ENCODE peak calls at places on chromosomes 6 and 20, in eight cellular contexts. One of them, this sample, is unnamed.

GRCh38 chr6:90399970-90400369 is 103.3 kb upstream of the BACH2 start:
- DNase-seq in GM13976: no peak
- DNase-seq in HCT116: no peak
- DNase-seq in body of pancreas: no peak
- DNase-seq in PC-3: no peak
- DNase-seq in AG04450: no peak
- DNase-seq in astrocyte: no peak
- DNase-seq in breast epithelium: no peak
- DNase-seq in this sample: no peak

GRCh38 chr6:100892116-100892515 is 11.0 kb upstream of the ASCC3 start:
- DNase-seq in GM13976: no peak
- DNase-seq in HCT116: no peak
- DNase-seq in body of pancreas: no peak
- DNase-seq in PC-3: no peak
- DNase-seq in AG04450: no peak
- DNase-seq in astrocyte: no peak
- DNase-seq in breast epithelium: no peak
- DNase-seq in this sample: no peak

GRCh38 chr6:43772571-43773049 is 2.6 kb downstream of the VEGFA start:
- DNase-seq in GM13976: no peak
- DNase-seq in HCT116: no peak
- DNase-seq in body of pancreas: peak; percentile 66
- DNase-seq in PC-3: no peak
- DNase-seq in AG04450: no peak
- DNase-seq in astrocyte: no peak
- DNase-seq in breast epithelium: no peak
- DNase-seq in this sample: no peak

GRCh38 chr20:56359212-56360132 is 698 bp downstream of the FAM210B start:
- DNase-seq in GM13976: peak; percentile 47
- DNase-seq in HCT116: no peak
- DNase-seq in body of pancreas: peak; percentile 56
- DNase-seq in PC-3: peak; percentile 78
- DNase-seq in AG04450: peak; percentile 26
- DNase-seq in astrocyte: peak; percentile 73
- DNase-seq in breast epithelium: peak; percentile 80
- DNase-seq in this sample: no peak

GRCh38 chr6:155327326-155328073 is 13.2 kb upstream of the TFB1M start:
- DNase-seq in GM13976: peak; percentile 40
- DNase-seq in HCT116: peak; percentile 55
- DNase-seq in body of pancreas: peak; percentile 66
- DNase-seq in PC-3: peak; percentile 65
- DNase-seq in AG04450: peak; percentile 56
- DNase-seq in astrocyte: peak; percentile 39
- DNase-seq in breast epithelium: peak; percentile 27
- DNase-seq in this sample: peak; percentile 20

GRCh38 chr20:23446505-23446904 is 6.2 kb downstream of the CST11 start:
- DNase-seq in GM13976: peak; percentile 74
- DNase-seq in HCT116: peak; percentile 35
- DNase-seq in body of pancreas: peak; percentile 36
- DNase-seq in PC-3: peak; percentile 60
- DNase-seq in AG04450: no peak
- DNase-seq in astrocyte: peak; percentile 43
- DNase-seq in breast epithelium: no peak
- DNase-seq in this sample: peak; percentile 61

GRCh38 chr20:49435639-49436038 is 46.8 kb downstream of the KCNB1 start:
- DNase-seq in GM13976: no peak
- DNase-seq in HCT116: no peak
- DNase-seq in body of pancreas: no peak
- DNase-seq in PC-3: peak; percentile 53
- DNase-seq in AG04450: no peak
- DNase-seq in astrocyte: no peak
- DNase-seq in breast epithelium: no peak
- DNase-seq in this sample: no peak

GRCh38 chr6:47456536-47456975 is 21.0 kb upstream of the CD2AP start:
- DNase-seq in GM13976: no peak
- DNase-seq in HCT116: no peak
- DNase-seq in body of pancreas: no peak
- DNase-seq in PC-3: no peak
- DNase-seq in AG04450: no peak
- DNase-seq in astrocyte: no peak
- DNase-seq in breast epithelium: no peak
- DNase-seq in this sample: no peak

GRCh38 chr20:1397710-1398109 is 4.9 kb upstream of the FKBP1A start:
- DNase-seq in GM13976: no peak
- DNase-seq in HCT116: no peak
- DNase-seq in body of pancreas: no peak
- DNase-seq in PC-3: no peak
- DNase-seq in AG04450: no peak
- DNase-seq in astrocyte: no peak
- DNase-seq in breast epithelium: no peak
- DNase-seq in this sample: no peak

GRCh38 chr6:40352527-40353170 is 234.5 kb downstream of the LRFN2 start:
- DNase-seq in GM13976: no peak
- DNase-seq in HCT116: no peak
- DNase-seq in body of pancreas: no peak
- DNase-seq in PC-3: no peak
- DNase-seq in AG04450: no peak
- DNase-seq in astrocyte: no peak
- DNase-seq in breast epithelium: no peak
- DNase-seq in this sample: no peak

GRCh38 chr6:144362042-144363018 is 77.2 kb downstream of the UTRN start:
- DNase-seq in GM13976: no peak
- DNase-seq in HCT116: no peak
- DNase-seq in body of pancreas: peak; percentile 36
- DNase-seq in PC-3: no peak
- DNase-seq in AG04450: no peak
- DNase-seq in astrocyte: peak; percentile 31
- DNase-seq in breast epithelium: no peak
- DNase-seq in this sample: no peak

GRCh38 chr6:56026461-56027180 is 151.2 kb upstream of the BMP5 start:
- DNase-seq in GM13976: no peak
- DNase-seq in HCT116: no peak
- DNase-seq in body of pancreas: no peak
- DNase-seq in PC-3: peak; percentile 20
- DNase-seq in AG04450: no peak
- DNase-seq in astrocyte: no peak
- DNase-seq in breast epithelium: no peak
- DNase-seq in this sample: no peak

GRCh38 chr6:164208371-164208770 is 793.9 kb downstream of the QKI start:
- DNase-seq in GM13976: no peak
- DNase-seq in HCT116: no peak
- DNase-seq in body of pancreas: no peak
- DNase-seq in PC-3: no peak
- DNase-seq in AG04450: no peak
- DNase-seq in astrocyte: peak; percentile 44
- DNase-seq in breast epithelium: no peak
- DNase-seq in this sample: no peak

GRCh38 chr6:132548746-132549463 is 3.6 kb upstream of the TAAR8 start:
- DNase-seq in GM13976: no peak
- DNase-seq in HCT116: no peak
- DNase-seq in body of pancreas: no peak
- DNase-seq in PC-3: no peak
- DNase-seq in AG04450: no peak
- DNase-seq in astrocyte: no peak
- DNase-seq in breast epithelium: no peak
- DNase-seq in this sample: no peak

GRCh38 chr6:144581807-144582537 is 296.8 kb downstream of the UTRN start:
- DNase-seq in GM13976: peak; percentile 20
- DNase-seq in HCT116: peak; percentile 27
- DNase-seq in body of pancreas: no peak
- DNase-seq in PC-3: peak; percentile 43
- DNase-seq in AG04450: no peak
- DNase-seq in astrocyte: no peak
- DNase-seq in breast epithelium: no peak
- DNase-seq in this sample: peak; percentile 5

GRCh38 chr6:138512615-138513014 is 13.3 kb upstream of the NHSL1 start:
- DNase-seq in GM13976: no peak
- DNase-seq in HCT116: no peak
- DNase-seq in body of pancreas: no peak
- DNase-seq in PC-3: no peak
- DNase-seq in AG04450: no peak
- DNase-seq in astrocyte: no peak
- DNase-seq in breast epithelium: no peak
- DNase-seq in this sample: no peak

GRCh38 chr6:152948150-152948768 is 34.6 kb downstream of the FBXO5 start:
- DNase-seq in GM13976: peak; percentile 49
- DNase-seq in HCT116: peak; percentile 49
- DNase-seq in body of pancreas: no peak
- DNase-seq in PC-3: peak; percentile 66
- DNase-seq in AG04450: peak; percentile 3
- DNase-seq in astrocyte: peak; percentile 8
- DNase-seq in breast epithelium: no peak
- DNase-seq in this sample: peak; percentile 34

GRCh38 chr20:58981564-58982364 is 708 bp downstream of the NELFCD start:
- DNase-seq in GM13976: peak; percentile 49
- DNase-seq in HCT116: no peak
- DNase-seq in body of pancreas: no peak
- DNase-seq in PC-3: peak; percentile 36
- DNase-seq in AG04450: no peak
- DNase-seq in astrocyte: peak; percentile 11
- DNase-seq in breast epithelium: no peak
- DNase-seq in this sample: no peak

GRCh38 chr20:6533828-6534388 is 233.6 kb upstream of the BMP2 start:
- DNase-seq in GM13976: no peak
- DNase-seq in HCT116: no peak
- DNase-seq in body of pancreas: no peak
- DNase-seq in PC-3: peak; percentile 35
- DNase-seq in AG04450: peak; percentile 80
- DNase-seq in astrocyte: peak; percentile 99
- DNase-seq in breast epithelium: no peak
- DNase-seq in this sample: no peak

GRCh38 chr6:149683256-149683860 is 34.5 kb downstream of the LATS1 start:
- DNase-seq in GM13976: no peak
- DNase-seq in HCT116: no peak
- DNase-seq in body of pancreas: no peak
- DNase-seq in PC-3: no peak
- DNase-seq in AG04450: no peak
- DNase-seq in astrocyte: no peak
- DNase-seq in breast epithelium: no peak
- DNase-seq in this sample: no peak

DNA sequence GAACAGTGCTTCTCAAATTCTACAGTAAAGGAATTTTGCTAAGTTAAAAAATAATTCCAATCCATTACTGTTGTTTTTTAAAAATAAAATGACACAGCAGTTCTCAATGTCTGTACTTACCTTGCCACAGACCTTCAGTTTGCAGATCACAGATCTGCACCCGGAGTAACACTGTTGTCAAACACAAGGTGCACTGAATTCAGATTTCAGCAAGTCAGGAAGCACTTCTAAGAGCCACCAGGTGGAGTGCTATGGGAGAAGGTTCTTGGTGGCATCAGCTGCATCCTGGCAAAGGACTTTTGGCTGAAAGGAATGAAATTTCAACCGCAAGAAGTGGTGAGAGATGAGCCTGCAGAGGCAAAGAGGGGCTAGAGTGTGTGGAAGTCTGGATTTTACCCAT is 17.4 kb downstream of the RSPH4A start:
- DNase-seq in GM13976: no peak
- DNase-seq in HCT116: no peak
- DNase-seq in body of pancreas: peak; percentile 40
- DNase-seq in PC-3: peak; percentile 30
- DNase-seq in AG04450: no peak
- DNase-seq in astrocyte: no peak
- DNase-seq in breast epithelium: no peak
- DNase-seq in this sample: no peak
- TF ChIP-seq CTCF in GM13976: peak; percentile 14
- TF ChIP-seq CTCF in HCT116: peak; percentile 54
- TF ChIP-seq CTCF in body of pancreas: peak; percentile 22
- TF ChIP-seq CTCF in PC-3: peak; percentile 50
- TF ChIP-seq CTCF in AG04450: peak; percentile 21
- TF ChIP-seq CTCF in astrocyte: peak; percentile 13
- TF ChIP-seq CTCF in breast epithelium: no peak
- TF ChIP-seq CTCF in this sample: peak; percentile 36

GRCh38 chr6:85364354-85364753 is 85.5 kb upstream of the NT5E start:
- DNase-seq in GM13976: no peak
- DNase-seq in HCT116: peak; percentile 69
- DNase-seq in body of pancreas: no peak
- DNase-seq in PC-3: peak; percentile 89
- DNase-seq in AG04450: no peak
- DNase-seq in astrocyte: peak; percentile 62
- DNase-seq in breast epithelium: no peak
- DNase-seq in this sample: no peak
- TF ChIP-seq CTCF in GM13976: no peak
- TF ChIP-seq CTCF in HCT116: no peak
- TF ChIP-seq CTCF in body of pancreas: no peak
- TF ChIP-seq CTCF in PC-3: no peak
- TF ChIP-seq CTCF in AG04450: no peak
- TF ChIP-seq CTCF in astrocyte: no peak
- TF ChIP-seq CTCF in breast epithelium: no peak
- TF ChIP-seq CTCF in this sample: no peak

DNA sequence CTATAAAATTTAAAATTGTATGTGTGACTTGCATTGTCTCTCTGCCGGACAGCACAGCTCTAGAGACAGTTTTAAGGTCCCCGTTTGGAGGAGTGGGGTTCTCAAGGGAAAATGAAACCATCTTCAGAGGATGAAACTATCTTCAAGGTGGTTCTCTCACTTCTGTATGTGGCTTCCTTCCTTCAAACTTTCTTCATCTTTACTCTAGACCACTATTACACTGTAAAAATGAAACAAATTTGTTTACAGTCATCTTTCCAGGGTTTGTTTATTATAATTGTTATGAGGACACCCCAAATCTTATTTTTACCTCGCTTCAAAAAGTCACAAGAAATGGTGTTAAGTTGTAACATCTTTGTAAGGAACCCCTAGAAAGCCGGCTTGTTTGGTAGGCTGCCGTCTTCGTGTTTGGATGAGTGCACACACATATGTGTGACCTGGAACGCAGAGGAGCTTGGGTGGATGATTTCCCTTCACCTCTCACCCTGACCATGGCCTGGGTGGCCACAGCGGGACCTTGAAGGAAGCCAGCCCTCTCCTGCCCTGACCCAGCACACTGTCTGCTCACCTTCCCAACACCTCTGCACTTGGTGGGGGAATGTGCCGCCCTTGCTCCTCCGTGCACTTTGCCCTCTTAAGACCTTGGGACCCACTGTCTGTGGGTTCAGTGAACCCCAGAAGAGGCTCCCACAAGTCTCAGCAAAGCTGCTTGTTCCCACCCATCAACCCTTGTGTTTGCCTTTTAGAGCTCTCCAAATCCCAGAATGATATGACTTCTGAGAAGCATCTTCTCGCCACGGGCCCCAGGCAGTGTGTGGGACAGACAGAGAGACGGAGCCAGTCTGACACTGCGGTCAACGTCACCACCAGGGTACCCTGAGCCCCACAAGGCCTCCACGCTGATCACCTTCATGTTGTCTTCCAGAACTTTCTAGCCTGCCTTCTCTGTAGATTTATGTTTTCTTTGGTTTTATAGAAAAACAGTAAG is 67.8 kb downstream of the SYTL3 start:
- DNase-seq in GM13976: peak; percentile 74
- DNase-seq in HCT116: no peak
- DNase-seq in body of pancreas: no peak
- DNase-seq in PC-3: no peak
- DNase-seq in AG04450: no peak
- DNase-seq in astrocyte: no peak
- DNase-seq in breast epithelium: no peak
- DNase-seq in this sample: peak; percentile 68
- TF ChIP-seq CTCF in GM13976: no peak
- TF ChIP-seq CTCF in HCT116: no peak
- TF ChIP-seq CTCF in body of pancreas: no peak
- TF ChIP-seq CTCF in PC-3: no peak
- TF ChIP-seq CTCF in AG04450: no peak
- TF ChIP-seq CTCF in astrocyte: no peak
- TF ChIP-seq CTCF in breast epithelium: no peak
- TF ChIP-seq CTCF in this sample: no peak

GRCh38 chr6:169487579-169488205 is 214.1 kb downstream of the WDR27 start:
- DNase-seq in GM13976: no peak
- DNase-seq in HCT116: no peak
- DNase-seq in body of pancreas: no peak
- DNase-seq in PC-3: peak; percentile 4
- DNase-seq in AG04450: no peak
- DNase-seq in astrocyte: peak; percentile 26
- DNase-seq in breast epithelium: no peak
- DNase-seq in this sample: no peak
- TF ChIP-seq CTCF in GM13976: no peak
- TF ChIP-seq CTCF in HCT116: no peak
- TF ChIP-seq CTCF in body of pancreas: no peak
- TF ChIP-seq CTCF in PC-3: peak; percentile 25
- TF ChIP-seq CTCF in AG04450: peak; percentile 39
- TF ChIP-seq CTCF in astrocyte: peak; percentile 28
- TF ChIP-seq CTCF in breast epithelium: no peak
- TF ChIP-seq CTCF in this sample: no peak

This sample was measured in GM13977.